ENCODE peak calls at places on chromosome 7, in seven cellular contexts. X, U, Z, I, T, A and F are unnamed samples.
A peak's percentile ranks its signal among the peaks of the same experiment; 100 is the strongest.

GRCh38 chr7:15855726-15856125 is 169.2 kb upstream of the MEOX2 start:
- DNase-seq in I (no peak), A (no peak), U (no peak), X (no peak), T (no peak), Z (no peak), F (no peak)

GRCh38 chr7:85851571-85852193 is 664.8 kb upstream of the SEMA3D start:
- DNase-seq in U (peak; percentile 29), I (no peak), Z (peak; percentile 81), T (no peak), A (no peak), X (no peak), F (peak; percentile 49)

GRCh38 chr7:28483112-28483511 is 70.8 kb downstream of the CREB5 start:
- DNase-seq in I (no peak), Z (no peak), X (no peak), U (no peak), A (no peak), T (no peak), F (no peak)

GRCh38 chr7:13105209-13105608 is 417.8 kb downstream of the ARL4A start:
- DNase-seq in T (no peak), Z (no peak), I (no peak), A (no peak), U (no peak), X (no peak), F (no peak)

GRCh38 chr7:22667562-22668239 is 59.3 kb upstream of the IL6 start:
- DNase-seq in I (peak; percentile 19), Z (peak; percentile 32), T (no peak), A (no peak), U (peak; percentile 57), X (no peak), F (peak; percentile 64)

GRCh38 chr7:79979437-79979836 is 155.2 kb upstream of the GNAI1 start:
- DNase-seq in A (no peak), U (peak; percentile 66), Z (peak; percentile 32), T (no peak), X (no peak), I (no peak), F (peak; percentile 52)

GRCh38 chr7:105652359-105652993 is 71.2 kb upstream of the EFCAB10 start:
- DNase-seq in X (peak; percentile 86), A (peak; percentile 90), U (peak; percentile 55), T (peak; percentile 79), Z (peak; percentile 86), I (peak; percentile 94), F (peak; percentile 52)

GRCh38 chr7:28395404-28395803 is 16.9 kb upstream of the CREB5 start:
- DNase-seq in Z (no peak), U (no peak), I (no peak), A (no peak), X (no peak), T (no peak), F (no peak)

GRCh38 chr7:103445228-103446020 is 583 bp downstream of the SLC26A5 start:
- DNase-seq in U (no peak), A (peak; percentile 69), Z (peak; percentile 6), X (peak; percentile 21), T (no peak), I (peak; percentile 41), F (no peak)

GRCh38 chr7:143395187-143396149 is 13.2 kb downstream of the EPHA1 start:
- DNase-seq in I (no peak), Z (peak; percentile 49), A (no peak), X (no peak), U (no peak), T (no peak), F (no peak)

GRCh38 chr7:94620703-94621118 is 35.2 kb downstream of the SGCE start:
- DNase-seq in A (peak; percentile 81), Z (peak; percentile 90), U (peak; percentile 53), I (no peak), T (peak; percentile 62), X (no peak), F (peak; percentile 66)

DNA sequence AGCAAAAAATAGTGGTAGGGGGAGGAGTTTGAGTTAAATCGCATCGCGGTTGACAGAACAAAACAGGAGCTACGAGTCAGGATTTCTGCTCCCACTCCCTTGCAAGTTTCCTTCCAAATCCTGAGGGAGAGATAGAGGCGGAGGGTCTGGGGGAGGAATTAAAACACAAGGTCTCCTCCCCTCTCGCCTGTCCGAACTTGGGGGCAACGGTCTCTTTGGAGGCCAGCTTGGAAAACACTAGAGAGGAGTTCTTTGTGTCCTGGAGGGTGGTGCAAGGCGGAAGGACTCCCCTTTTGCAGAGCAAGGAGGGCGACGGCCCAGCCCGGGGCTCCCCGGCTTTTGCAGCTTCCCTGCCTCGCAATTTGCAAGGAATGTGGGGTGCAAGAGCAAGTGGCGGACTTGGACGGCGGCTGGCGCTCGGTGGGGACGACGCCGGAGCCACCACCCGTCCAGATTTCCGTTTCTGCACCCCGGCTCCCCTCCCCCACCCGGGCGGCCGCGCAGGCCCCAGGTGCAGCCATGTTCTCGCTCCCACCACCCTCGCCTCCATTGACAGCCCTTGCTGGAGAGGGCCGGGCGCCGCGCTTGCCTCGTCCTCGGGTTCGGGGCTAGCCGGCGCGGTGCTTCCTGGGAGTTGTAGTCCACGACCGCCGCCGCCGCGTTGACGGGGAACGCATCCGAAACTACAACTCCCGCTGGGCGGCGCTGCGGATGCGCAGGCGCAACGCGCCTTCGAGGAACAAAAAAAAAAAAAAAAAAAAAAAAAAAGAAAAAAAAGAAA is 417 bp upstream of the GTF2I start:
- DNase-seq in I (peak; percentile 99), U (peak; percentile 92), Z (peak; percentile 99), T (peak; percentile 100), A (peak; percentile 100), X (peak; percentile 99), F (peak; percentile 92)
- TF ChIP-seq CTCF in I (no peak), U (peak; percentile 29), Z (peak; percentile 14), T (peak; percentile 29), A (peak; percentile 22), X (no peak), F (peak; percentile 14)

DNA sequence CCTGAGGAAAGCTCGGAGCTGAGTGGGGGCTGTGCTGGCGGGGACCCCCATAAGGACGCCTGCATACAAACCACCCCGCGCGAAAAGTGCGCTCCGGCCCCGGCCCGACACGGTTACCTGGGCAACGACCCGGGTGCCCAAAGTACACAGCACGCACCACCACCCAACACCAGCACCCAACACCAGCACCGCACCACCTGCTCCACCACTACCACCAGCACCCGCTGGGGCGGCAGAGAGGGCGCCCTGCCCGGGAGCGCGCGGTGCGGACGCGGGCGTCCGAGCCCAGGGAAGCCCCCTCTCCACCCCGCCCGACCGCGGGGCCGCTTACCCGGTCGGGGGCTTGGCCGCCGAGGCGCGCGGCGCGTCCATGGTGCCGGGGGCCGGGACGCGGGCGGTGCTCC is 345 bp downstream of the COBL start:
- DNase-seq in X (no peak), I (peak; percentile 61), U (no peak), A (peak; percentile 86), Z (no peak), T (peak; percentile 30), F (no peak)
- TF ChIP-seq CTCF in X (no peak), I (no peak), U (no peak), A (no peak), Z (no peak), T (no peak), F (no peak)

GRCh38 chr7:46153951-46154787 is 233.1 kb upstream of the IGFBP3 start:
- DNase-seq in T (no peak), X (no peak), U (no peak), A (no peak), Z (no peak), I (no peak), F (no peak)
- TF ChIP-seq CTCF in T (no peak), X (no peak), U (no peak), A (no peak), Z (no peak), I (no peak), F (no peak)

DNA sequence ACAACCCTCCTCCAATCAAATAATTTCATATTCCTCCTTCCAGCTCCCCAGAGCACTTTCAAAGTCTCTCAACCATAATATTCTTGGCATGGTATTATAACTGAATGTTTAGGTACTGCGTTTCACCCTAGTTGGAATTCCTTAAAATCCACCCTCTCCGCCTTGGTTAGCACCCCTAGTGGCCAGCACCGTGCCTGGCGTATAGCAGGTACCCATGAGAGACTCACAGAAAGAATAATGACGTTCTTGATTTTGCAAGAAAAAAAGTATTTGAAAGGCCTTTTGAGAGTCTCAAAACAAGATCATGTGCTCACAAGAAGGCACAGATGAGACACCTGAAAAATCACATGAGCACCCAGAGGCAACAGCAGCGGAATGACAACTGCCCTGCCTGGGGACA is 50.8 kb downstream of the GLI3 start:
- DNase-seq in A (no peak), X (peak; percentile 26), I (peak; percentile 61), U (no peak), T (no peak), Z (no peak), F (no peak)
- TF ChIP-seq CTCF in A (peak; percentile 12), X (peak; percentile 61), I (peak; percentile 52), U (peak; percentile 39), T (peak; percentile 27), Z (peak; percentile 52), F (peak; percentile 13)

GRCh38 chr7:132321387-132321786 is 254.9 kb downstream of the PLXNA4 start:
- DNase-seq in Z (peak; percentile 24), U (no peak), I (no peak), X (peak; percentile 39), A (no peak), T (no peak), F (no peak)
- TF ChIP-seq CTCF in Z (no peak), U (no peak), I (no peak), X (peak; percentile 10), A (no peak), T (no peak), F (no peak)

DNA sequence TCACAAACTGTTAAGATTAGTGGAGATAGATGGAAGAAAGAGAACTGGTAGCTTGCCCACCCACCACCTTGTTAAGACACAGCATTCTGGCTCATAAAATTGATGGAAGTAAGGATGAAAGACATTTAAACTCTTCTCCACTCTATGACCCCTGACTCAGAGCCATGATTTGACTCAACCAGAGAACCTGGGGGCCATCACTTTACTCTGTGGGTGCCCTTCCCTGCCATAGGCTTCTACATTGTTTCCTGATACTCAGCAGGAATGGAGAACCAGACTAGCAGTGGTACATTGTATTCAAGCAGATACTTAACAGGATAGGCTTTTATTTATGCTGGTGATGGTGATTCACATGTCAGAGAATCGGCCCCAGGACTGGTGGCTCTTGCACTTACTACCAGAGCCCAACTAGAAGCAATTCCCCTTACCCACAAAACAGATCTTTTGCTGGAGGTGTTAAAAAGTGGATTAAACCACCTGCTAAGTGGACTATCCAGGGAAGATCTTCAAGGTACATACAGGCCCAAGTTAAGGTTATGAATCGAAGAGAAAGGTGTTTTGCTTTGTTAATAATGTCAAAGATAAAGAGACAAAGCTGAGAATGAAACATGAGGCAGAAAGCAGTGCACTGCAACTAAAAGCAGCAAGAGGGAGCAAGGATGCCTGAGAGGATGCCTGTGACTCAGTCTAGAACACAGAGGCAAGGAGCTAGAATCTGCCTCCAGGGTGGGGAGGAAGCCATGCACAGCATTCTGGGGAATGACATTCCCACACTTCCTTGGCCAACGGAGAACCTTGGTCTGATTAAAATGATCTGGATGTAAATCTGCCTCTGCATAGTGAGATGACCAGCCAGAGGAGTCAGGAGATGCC is 36.0 kb upstream of the GLI3 start:
- DNase-seq in I (peak; percentile 16), X (no peak), U (no peak), Z (peak; percentile 76), A (no peak), T (no peak), F (no peak)
- TF ChIP-seq CTCF in I (no peak), X (no peak), U (peak; percentile 59), Z (peak; percentile 68), A (no peak), T (peak; percentile 33), F (peak; percentile 58)